ENCODE peak calls at places on chromosomes 7 and 10, in eight cellular contexts. One of them, this sample, is unnamed.

GRCh38 chr7:13912740-13913320 is 76.6 kb downstream of the ETV1 start:
- DNase-seq in NCI-H460: no peak
- DNase-seq in HuH-7.5: no peak
- DNase-seq in kidney tubule cell: no peak
- DNase-seq in effector memory CD8-positive, alpha-beta T cell: no peak
- DNase-seq in stimulated activated CD4-positive, alpha-beta T cell treated with anti-CD3 and anti-CD28 coated beads, Interleukin-2, amount 100 ng/mL, for 48 hours: no peak
- DNase-seq in AG04450: no peak
- DNase-seq in hepatic stellate cell: no peak
- DNase-seq in this sample: no peak

GRCh38 chr10:21720090-21720489 is 186.1 kb downstream of the MLLT10 start:
- DNase-seq in effector memory CD8-positive, alpha-beta T cell: no peak
- DNase-seq in stimulated activated CD4-positive, alpha-beta T cell treated with anti-CD3 and anti-CD28 coated beads, Interleukin-2, amount 100 ng/mL, for 48 hours: no peak
- DNase-seq in hepatic stellate cell: no peak
- DNase-seq in kidney tubule cell: peak
- DNase-seq in AG04450: no peak
- DNase-seq in NCI-H460: no peak
- DNase-seq in HuH-7.5: no peak
- DNase-seq in this sample: no peak

GRCh38 chr7:124269774-124270173 is 236.9 kb upstream of the TMEM229A start:
- DNase-seq in effector memory CD8-positive, alpha-beta T cell: no peak
- DNase-seq in stimulated activated CD4-positive, alpha-beta T cell treated with anti-CD3 and anti-CD28 coated beads, Interleukin-2, amount 100 ng/mL, for 48 hours: no peak
- DNase-seq in kidney tubule cell: no peak
- DNase-seq in AG04450: no peak
- DNase-seq in HuH-7.5: no peak
- DNase-seq in NCI-H460: no peak
- DNase-seq in hepatic stellate cell: no peak
- DNase-seq in this sample: no peak

GRCh38 chr10:110431659-110432058 is 66.0 kb upstream of the DUSP5 start:
- DNase-seq in hepatic stellate cell: no peak
- DNase-seq in stimulated activated CD4-positive, alpha-beta T cell treated with anti-CD3 and anti-CD28 coated beads, Interleukin-2, amount 100 ng/mL, for 48 hours: no peak
- DNase-seq in NCI-H460: no peak
- DNase-seq in effector memory CD8-positive, alpha-beta T cell: no peak
- DNase-seq in HuH-7.5: no peak
- DNase-seq in AG04450: no peak
- DNase-seq in kidney tubule cell: no peak
- DNase-seq in this sample: no peak

GRCh38 chr7:40531946-40532345 is 397.1 kb downstream of the SUGCT start:
- DNase-seq in hepatic stellate cell: no peak
- DNase-seq in NCI-H460: no peak
- DNase-seq in stimulated activated CD4-positive, alpha-beta T cell treated with anti-CD3 and anti-CD28 coated beads, Interleukin-2, amount 100 ng/mL, for 48 hours: no peak
- DNase-seq in effector memory CD8-positive, alpha-beta T cell: no peak
- DNase-seq in AG04450: no peak
- DNase-seq in kidney tubule cell: no peak
- DNase-seq in HuH-7.5: no peak
- DNase-seq in this sample: no peak

GRCh38 chr10:43202224-43202656 is 64.0 kb downstream of the CSGALNACT2 start:
- DNase-seq in HuH-7.5: no peak
- DNase-seq in NCI-H460: peak
- DNase-seq in AG04450: no peak
- DNase-seq in kidney tubule cell: peak
- DNase-seq in effector memory CD8-positive, alpha-beta T cell: peak
- DNase-seq in hepatic stellate cell: peak
- DNase-seq in stimulated activated CD4-positive, alpha-beta T cell treated with anti-CD3 and anti-CD28 coated beads, Interleukin-2, amount 100 ng/mL, for 48 hours: peak
- DNase-seq in this sample: peak

GRCh38 chr10:22737587-22737986 is 23.2 kb upstream of the PIP4K2A start:
- DNase-seq in kidney tubule cell: peak
- DNase-seq in NCI-H460: no peak
- DNase-seq in stimulated activated CD4-positive, alpha-beta T cell treated with anti-CD3 and anti-CD28 coated beads, Interleukin-2, amount 100 ng/mL, for 48 hours: no peak
- DNase-seq in effector memory CD8-positive, alpha-beta T cell: no peak
- DNase-seq in HuH-7.5: no peak
- DNase-seq in AG04450: no peak
- DNase-seq in hepatic stellate cell: peak
- DNase-seq in this sample: no peak

GRCh38 chr7:2473496-2474180 is 2.6 kb downstream of the GRIFIN start:
- DNase-seq in NCI-H460: no peak
- DNase-seq in stimulated activated CD4-positive, alpha-beta T cell treated with anti-CD3 and anti-CD28 coated beads, Interleukin-2, amount 100 ng/mL, for 48 hours: no peak
- DNase-seq in kidney tubule cell: no peak
- DNase-seq in HuH-7.5: no peak
- DNase-seq in effector memory CD8-positive, alpha-beta T cell: no peak
- DNase-seq in hepatic stellate cell: no peak
- DNase-seq in AG04450: no peak
- DNase-seq in this sample: no peak

GRCh38 chr7:46534593-46535271 is 613.7 kb upstream of the IGFBP3 start:
- DNase-seq in effector memory CD8-positive, alpha-beta T cell: no peak
- DNase-seq in AG04450: peak
- DNase-seq in kidney tubule cell: peak
- DNase-seq in NCI-H460: peak
- DNase-seq in HuH-7.5: no peak
- DNase-seq in stimulated activated CD4-positive, alpha-beta T cell treated with anti-CD3 and anti-CD28 coated beads, Interleukin-2, amount 100 ng/mL, for 48 hours: no peak
- DNase-seq in hepatic stellate cell: no peak
- DNase-seq in this sample: no peak